ENCODE peak calls at places on chromosomes 3 and 15, in nine cellular contexts. J is AML-193; I is CD8-positive, alpha-beta T cell; P is tibial nerve; W is neural crest cell; U is anterior cingulate cortex; R is NCI-H774; Z is gastrocnemius medialis; A is iPS DF 6.9. Q is an unnamed sample.

GRCh38 chr3:113890256-113890900 is 51.8 kb downstream of the GRAMD1C start:
- DNase-seq in J (no peak), Z (no peak), A (no peak), R (no peak), W (no peak), I (no peak), U (no peak), P (no peak), Q (no peak)

GRCh38 chr3:72494076-72495000 is 353.9 kb downstream of the SHQ1 start:
- DNase-seq in U (no peak), R (no peak), Z (no peak), W (no peak), I (no peak), P (no peak), J (no peak), A (no peak), Q (no peak)

GRCh38 chr15:78035319-78035718 is 42.2 kb downstream of the TBC1D2B start:
- DNase-seq in U (no peak), J (peak), W (no peak), I (peak), A (no peak), Z (no peak), R (no peak), P (no peak), Q (peak)

GRCh38 chr15:63264685-63265302 is 12.6 kb upstream of the APH1B start:
- DNase-seq in I (no peak), A (no peak), P (no peak), W (no peak), U (no peak), J (no peak), R (no peak), Z (no peak), Q (no peak)

GRCh38 chr15:98823012-98823458 is 174.7 kb downstream of the IGF1R start:
- DNase-seq in R (no peak), Z (no peak), A (peak), W (no peak), I (no peak), P (no peak), U (no peak), J (peak), Q (no peak)

GRCh38 chr3:44076221-44076829 is 165.4 kb upstream of the TOPAZ1 start:
- DNase-seq in I (no peak), W (no peak), P (no peak), J (no peak), R (no peak), U (no peak), Z (no peak), A (no peak), Q (no peak)

GRCh38 chr3:62131620-62132019 is 241.7 kb downstream of the FEZF2 start:
- DNase-seq in W (no peak), Z (no peak), J (peak), A (no peak), P (no peak), U (no peak), I (no peak), R (no peak), Q (no peak)

GRCh38 chr3:11807651-11808050 is 39.0 kb downstream of the TAMM41 start:
- DNase-seq in R (no peak), Z (no peak), U (no peak), P (no peak), I (no peak), W (no peak), J (no peak), A (no peak), Q (no peak)

GRCh38 chr3:59510576-59510975 is 460.8 kb upstream of the CFAP20DC start:
- DNase-seq in Z (no peak), U (no peak), I (no peak), R (no peak), A (no peak), P (no peak), J (no peak), W (no peak), Q (no peak)

GRCh38 chr3:134155456-134155855 is 95.2 kb downstream of the RYK start:
- DNase-seq in P (no peak), W (no peak), A (no peak), U (no peak), I (no peak), Z (no peak), R (no peak), J (no peak), Q (no peak)

GRCh38 chr15:48391950-48392349 is 60.7 kb downstream of the DUT start:
- DNase-seq in P (no peak), J (no peak), R (no peak), U (no peak), Z (no peak), A (no peak), I (no peak), W (no peak), Q (no peak)

GRCh38 chr3:67324554-67324953 is 326.4 kb downstream of the KBTBD8 start:
- DNase-seq in U (no peak), W (no peak), Z (no peak), I (no peak), A (no peak), R (no peak), P (no peak), J (no peak), Q (no peak)

GRCh38 chr3:127451321-127451720 is 139.2 kb downstream of the TPRA1 start:
- DNase-seq in R (no peak), Z (no peak), A (no peak), U (no peak), W (no peak), P (no peak), I (no peak), J (no peak), Q (no peak)

GRCh38 chr3:184168363-184169120 is 6.1 kb upstream of the AP2M1 start:
- DNase-seq in J (no peak), A (no peak), Z (no peak), I (no peak), W (no peak), R (no peak), U (no peak), P (no peak), Q (no peak)

GRCh38 chr15:48333553-48333952 is 2.3 kb downstream of the DUT start:
- DNase-seq in P (no peak), W (no peak), A (no peak), R (no peak), Z (no peak), J (no peak), I (no peak), U (no peak), Q (no peak)

Q was measured in HL-60.